ENCODE peak calls at places on chromosomes 1 and 21, in five cellular contexts. One of them, this sample, is unnamed.
A peak's percentile ranks its signal among the peaks of the same experiment; 100 is the strongest.

GRCh38 chr1:223133824-223134435 is 9.1 kb downstream of the TLR5 start:
- DNase-seq in heart left ventricle: peak; percentile 84
- DNase-seq in stomach: peak; percentile 91
- DNase-seq in uterus: peak; percentile 82
- DNase-seq in astrocyte: peak; percentile 55
- DNase-seq in this sample: peak; percentile 91

GRCh38 chr1:157438236-157439012 is 113.9 kb downstream of the FCRL5 start:
- DNase-seq in heart left ventricle: no peak
- DNase-seq in stomach: no peak
- DNase-seq in uterus: no peak
- DNase-seq in astrocyte: no peak
- DNase-seq in this sample: no peak

GRCh38 chr21:33643658-33644311 is 1.5 kb downstream of the ITSN1 start:
- DNase-seq in heart left ventricle: no peak
- DNase-seq in stomach: no peak
- DNase-seq in uterus: no peak
- DNase-seq in astrocyte: peak; percentile 22
- DNase-seq in this sample: no peak

GRCh38 chr1:80250573-80251168 is 1244.1 kb upstream of the ADGRL4 start:
- DNase-seq in heart left ventricle: no peak
- DNase-seq in stomach: no peak
- DNase-seq in uterus: no peak
- DNase-seq in astrocyte: no peak
- DNase-seq in this sample: no peak

GRCh38 chr1:11331036-11331765 is 58.2 kb downstream of the UBIAD1 start:
- DNase-seq in heart left ventricle: no peak
- DNase-seq in stomach: no peak
- DNase-seq in uterus: no peak
- DNase-seq in astrocyte: no peak
- DNase-seq in this sample: no peak

GRCh38 chr1:32048440-32048839 is 24.3 kb upstream of the TMEM39B start:
- DNase-seq in heart left ventricle: no peak
- DNase-seq in stomach: no peak
- DNase-seq in uterus: no peak
- DNase-seq in astrocyte: peak; percentile 12
- DNase-seq in this sample: no peak

GRCh38 chr1:61266738-61267137 is 184.4 kb downstream of the NFIA start:
- DNase-seq in heart left ventricle: no peak
- DNase-seq in stomach: no peak
- DNase-seq in uterus: no peak
- DNase-seq in astrocyte: no peak
- DNase-seq in this sample: no peak

GRCh38 chr1:15410223-15410883 is 665 bp downstream of the EFHD2 start:
- DNase-seq in heart left ventricle: no peak
- DNase-seq in stomach: no peak
- DNase-seq in uterus: no peak
- DNase-seq in astrocyte: no peak
- DNase-seq in this sample: peak; percentile 82

GRCh38 chr1:19029191-19030085 is 73.0 kb upstream of the IFFO2 start:
- DNase-seq in heart left ventricle: no peak
- DNase-seq in stomach: no peak
- DNase-seq in uterus: no peak
- DNase-seq in astrocyte: no peak
- DNase-seq in this sample: no peak

GRCh38 chr1:96845464-96845863 is 123.9 kb downstream of the PTBP2 start:
- DNase-seq in heart left ventricle: no peak
- DNase-seq in stomach: peak; percentile 47
- DNase-seq in uterus: no peak
- DNase-seq in astrocyte: no peak
- DNase-seq in this sample: no peak

GRCh38 chr1:236107121-236107907 is 35.0 kb upstream of the GPR137B start:
- DNase-seq in heart left ventricle: no peak
- DNase-seq in stomach: no peak
- DNase-seq in uterus: no peak
- DNase-seq in astrocyte: no peak
- DNase-seq in this sample: peak; percentile 6

GRCh38 chr1:99745684-99746083 is 20.8 kb downstream of the FRRS1 start:
- DNase-seq in heart left ventricle: no peak
- DNase-seq in stomach: no peak
- DNase-seq in uterus: no peak
- DNase-seq in astrocyte: no peak
- DNase-seq in this sample: no peak

GRCh38 chr1:109882288-109883245 is 28.1 kb upstream of the CSF1 start:
- DNase-seq in heart left ventricle: no peak
- DNase-seq in stomach: no peak
- DNase-seq in uterus: no peak
- DNase-seq in astrocyte: no peak
- DNase-seq in this sample: no peak

GRCh38 chr1:3171761-3172160 is 102.8 kb downstream of the PRDM16 start:
- DNase-seq in heart left ventricle: no peak
- DNase-seq in stomach: no peak
- DNase-seq in uterus: no peak
- DNase-seq in astrocyte: no peak
- DNase-seq in this sample: no peak

GRCh38 chr1:3168678-3169077 is 99.7 kb downstream of the PRDM16 start:
- DNase-seq in heart left ventricle: no peak
- DNase-seq in stomach: peak; percentile 79
- DNase-seq in uterus: no peak
- DNase-seq in astrocyte: no peak
- DNase-seq in this sample: no peak

GRCh38 chr1:3170566-3171453 is 101.8 kb downstream of the PRDM16 start:
- DNase-seq in heart left ventricle: peak; percentile 85
- DNase-seq in stomach: peak; percentile 91
- DNase-seq in uterus: peak; percentile 72
- DNase-seq in astrocyte: peak; percentile 39
- DNase-seq in this sample: peak; percentile 95

GRCh38 chr1:3167255-3167654 is 98.3 kb downstream of the PRDM16 start:
- DNase-seq in heart left ventricle: no peak
- DNase-seq in stomach: no peak
- DNase-seq in uterus: no peak
- DNase-seq in astrocyte: no peak
- DNase-seq in this sample: no peak

DNA sequence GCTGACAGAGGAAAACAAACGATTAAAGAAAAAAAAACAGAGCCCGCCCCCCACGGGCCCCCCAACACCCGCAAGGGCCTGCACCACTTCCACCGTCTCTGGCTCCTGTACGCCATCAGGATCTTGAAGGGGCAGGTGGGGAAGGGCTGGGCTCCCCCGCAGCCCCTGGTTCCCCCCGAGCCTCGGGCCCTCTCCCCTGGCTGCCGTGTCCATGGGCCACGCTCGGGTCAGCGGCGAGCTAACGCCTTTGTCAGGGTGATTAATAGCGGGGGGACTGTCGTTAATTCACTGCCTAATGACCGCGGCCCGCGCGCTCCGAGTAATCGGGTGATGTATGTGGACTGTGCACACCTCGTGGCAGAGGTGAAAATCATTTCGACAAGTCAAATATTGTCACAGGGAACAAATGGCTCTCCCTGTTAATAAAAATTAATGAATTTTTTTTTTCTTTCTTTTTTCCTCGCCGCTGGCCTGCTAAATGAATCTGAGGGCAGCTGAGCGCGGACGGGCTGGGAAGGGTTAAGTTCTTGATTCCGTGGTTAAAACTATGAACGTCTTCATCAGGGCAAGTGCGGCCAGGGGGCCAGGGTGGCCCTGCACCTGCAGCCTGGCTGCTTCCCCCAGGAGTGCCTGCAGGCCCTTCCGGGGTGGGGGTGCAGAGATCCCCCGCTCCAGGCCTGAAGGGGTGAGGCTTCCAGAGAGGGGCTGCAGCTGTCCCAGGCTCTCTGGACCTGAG is 100.8 kb downstream of the PRDM16 start:
- DNase-seq in heart left ventricle: no peak
- DNase-seq in stomach: peak; percentile 58
- DNase-seq in uterus: no peak
- DNase-seq in astrocyte: no peak
- DNase-seq in this sample: no peak
- H3K4me3 ChIP-seq in heart left ventricle: no peak overlapping the region
- H3K4me3 ChIP-seq in stomach: no peak overlapping the region
- H3K4me3 ChIP-seq in uterus: no peak overlapping the region
- H3K4me3 ChIP-seq in astrocyte: no peak overlapping the region
- H3K4me3 ChIP-seq in this sample: no peak overlapping the region

GRCh38 chr1:234067584-234067983 is 163.1 kb downstream of the SLC35F3 start:
- DNase-seq in heart left ventricle: no peak
- DNase-seq in stomach: no peak
- DNase-seq in uterus: no peak
- DNase-seq in astrocyte: no peak
- DNase-seq in this sample: no peak

GRCh38 chr1:234065794-234066447 is 161.4 kb downstream of the SLC35F3 start:
- DNase-seq in heart left ventricle: peak; percentile 48
- DNase-seq in stomach: peak; percentile 86
- DNase-seq in uterus: peak; percentile 46
- DNase-seq in astrocyte: peak; percentile 51
- DNase-seq in this sample: peak; percentile 77

DNA sequence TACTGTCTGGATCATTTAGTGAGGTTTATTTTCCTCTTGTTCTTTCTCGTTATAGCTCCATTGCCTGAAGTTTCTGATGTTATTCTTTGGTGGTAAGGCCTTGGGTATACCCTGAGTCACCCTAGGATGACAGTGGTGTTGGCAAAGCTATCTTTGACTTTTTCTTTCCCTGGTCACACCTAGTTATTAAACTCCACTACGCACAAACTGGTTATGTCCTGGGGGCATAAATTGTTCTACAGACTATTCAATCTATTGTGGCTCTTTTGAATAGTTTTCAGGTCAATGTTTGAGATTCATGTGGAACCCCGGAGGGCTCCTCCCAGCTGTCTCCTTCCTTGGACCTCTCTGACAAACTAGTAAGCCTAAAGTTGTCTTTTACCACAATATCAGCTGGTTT is 157.7 kb downstream of the SLC35F3 start:
- DNase-seq in heart left ventricle: no peak
- DNase-seq in stomach: no peak
- DNase-seq in uterus: no peak
- DNase-seq in astrocyte: no peak
- DNase-seq in this sample: no peak
- H3K4me1 ChIP-seq in heart left ventricle: no peaks in the 10 kb centered on the region
- H3K4me1 ChIP-seq in stomach: no peaks in the 10 kb centered on the region
- H3K4me1 ChIP-seq in uterus: no peaks in the 10 kb centered on the region
- H3K4me1 ChIP-seq in astrocyte: no peaks in the 10 kb centered on the region
- H3K4me1 ChIP-seq in this sample: no peaks in the 10 kb centered on the region

GRCh38 chr1:203480084-203480483 is 4.5 kb downstream of the PRELP start:
- DNase-seq in heart left ventricle: no peak
- DNase-seq in stomach: no peak
- DNase-seq in uterus: peak; percentile 72
- DNase-seq in astrocyte: peak; percentile 39
- DNase-seq in this sample: no peak

GRCh38 chr1:203479646-203480045 is 4.0 kb downstream of the PRELP start:
- DNase-seq in heart left ventricle: no peak
- DNase-seq in stomach: no peak
- DNase-seq in uterus: no peak
- DNase-seq in astrocyte: no peak
- DNase-seq in this sample: no peak

GRCh38 chr1:203478986-203479385 is 3.4 kb downstream of the PRELP start:
- DNase-seq in heart left ventricle: no peak
- DNase-seq in stomach: no peak
- DNase-seq in uterus: no peak
- DNase-seq in astrocyte: no peak
- DNase-seq in this sample: no peak

GRCh38 chr1:203477748-203478147 is 2.1 kb downstream of the PRELP start:
- DNase-seq in heart left ventricle: no peak
- DNase-seq in stomach: no peak
- DNase-seq in uterus: no peak
- DNase-seq in astrocyte: no peak
- DNase-seq in this sample: no peak

DNA sequence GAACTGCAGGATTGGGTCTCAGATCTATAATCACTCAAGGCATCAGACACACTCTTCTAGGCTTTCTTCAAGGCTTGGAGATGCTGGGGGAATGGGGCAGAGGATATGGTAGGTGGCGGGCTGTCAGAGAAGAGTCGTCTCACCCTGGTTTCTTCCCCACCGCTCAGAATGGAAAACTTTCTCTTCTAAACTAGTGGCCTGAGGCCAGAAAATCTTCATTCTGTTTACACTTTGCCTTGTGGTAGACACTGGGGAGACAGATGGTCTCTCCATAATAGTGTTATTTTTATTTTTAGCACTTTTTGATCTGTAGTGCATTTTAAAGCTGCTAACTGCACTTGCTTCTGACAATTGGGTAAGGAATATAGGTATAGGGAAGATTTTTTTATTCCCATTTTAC is 2.6 kb downstream of the PRELP start:
- DNase-seq in heart left ventricle: no peak
- DNase-seq in stomach: no peak
- DNase-seq in uterus: no peak
- DNase-seq in astrocyte: no peak
- DNase-seq in this sample: no peak
- H3K4me3 ChIP-seq in heart left ventricle: no peak overlapping the region
- H3K4me3 ChIP-seq in stomach: peak overlapping the region; percentile 30
- H3K4me3 ChIP-seq in uterus: peak overlapping the region; percentile 64
- H3K4me3 ChIP-seq in astrocyte: no peak overlapping the region
- H3K4me3 ChIP-seq in this sample: peak overlapping the region; percentile 29

GRCh38 chr1:226966683-226967082 is 26.6 kb downstream of the COQ8A start:
- DNase-seq in heart left ventricle: no peak
- DNase-seq in stomach: no peak
- DNase-seq in uterus: no peak
- DNase-seq in astrocyte: no peak
- DNase-seq in this sample: no peak

GRCh38 chr1:226964068-226964425 is 24.0 kb downstream of the COQ8A start:
- DNase-seq in heart left ventricle: no peak
- DNase-seq in stomach: no peak
- DNase-seq in uterus: no peak
- DNase-seq in astrocyte: no peak
- DNase-seq in this sample: no peak

GRCh38 chr1:226967665-226968064 is 27.6 kb downstream of the COQ8A start:
- DNase-seq in heart left ventricle: no peak
- DNase-seq in stomach: no peak
- DNase-seq in uterus: no peak
- DNase-seq in astrocyte: peak; percentile 16
- DNase-seq in this sample: no peak

GRCh38 chr1:226964611-226965486 is 24.8 kb downstream of the COQ8A start:
- DNase-seq in heart left ventricle: no peak
- DNase-seq in stomach: no peak
- DNase-seq in uterus: no peak
- DNase-seq in astrocyte: no peak
- DNase-seq in this sample: peak; percentile 63

DNA sequence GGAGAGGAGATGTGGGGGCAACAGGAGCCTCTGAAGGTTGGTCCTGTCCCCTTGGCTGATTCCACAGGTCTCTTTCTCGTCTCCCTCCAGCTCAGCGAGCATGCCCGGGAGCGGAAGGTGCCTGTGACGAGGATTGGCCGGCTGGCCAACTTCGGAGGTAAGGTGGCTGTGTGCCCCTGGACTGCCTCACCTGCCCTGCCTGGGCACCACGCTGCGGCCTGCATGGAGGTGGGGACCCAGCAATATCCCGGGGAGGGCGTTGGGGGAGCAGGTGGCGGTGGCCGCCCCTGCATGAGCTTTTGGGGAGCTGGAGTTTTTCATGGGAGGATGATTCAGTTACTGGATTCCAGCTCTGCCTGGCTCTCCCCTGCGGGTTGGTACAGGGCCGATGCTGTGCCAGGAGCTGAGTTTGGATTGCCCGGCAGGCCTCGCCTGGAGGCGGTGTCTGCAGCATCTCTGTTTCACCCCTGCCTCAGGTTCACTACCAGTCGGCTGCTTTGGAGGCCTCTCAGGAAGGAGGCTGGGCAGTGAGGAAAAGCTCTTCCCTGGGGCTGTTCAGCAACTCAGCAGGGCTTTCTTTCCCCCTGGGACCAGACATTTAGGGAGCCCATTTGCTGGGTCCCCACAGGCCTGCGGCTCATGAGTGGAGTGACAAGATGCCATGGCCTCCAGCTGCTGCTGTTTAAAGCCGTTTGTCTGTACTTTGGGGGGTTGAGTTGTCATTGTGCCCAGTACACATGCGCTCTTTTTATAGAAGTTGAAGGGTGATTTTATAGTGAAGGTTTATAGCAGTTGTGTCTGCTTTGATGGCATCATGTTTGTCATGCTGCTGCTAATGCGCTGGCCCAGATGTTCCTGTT is 25.7 kb downstream of the COQ8A start:
- DNase-seq in heart left ventricle: no peak
- DNase-seq in stomach: no peak
- DNase-seq in uterus: no peak
- DNase-seq in astrocyte: no peak
- DNase-seq in this sample: no peak
- H3K4me1 ChIP-seq in heart left ventricle: peaks cover 8% of the 10 kb centered on the region
- H3K4me1 ChIP-seq in stomach: no peaks in the 10 kb centered on the region
- H3K4me1 ChIP-seq in uterus: no peaks in the 10 kb centered on the region
- H3K4me1 ChIP-seq in astrocyte: no peaks in the 10 kb centered on the region
- H3K4me1 ChIP-seq in this sample: no peaks in the 10 kb centered on the region